ENCODE peak calls at places on chromosomes 12 and 14, in eight cellular contexts. K is psoas muscle, S is WERI-Rb-1, T is tibial artery, J is retinal pigment epithelial cell, D is bronchial epithelial cell, N is thyroid gland, P is fibroblast of pulmonary artery. I is an unnamed sample.

GRCh38 chr12:107236824-107237467 is 143.6 kb upstream of the CRY1 start:
- DNase-seq in P (peak), D (peak), J (no peak), S (no peak), T (no peak), K (no peak), N (no peak), I (no peak)

GRCh38 chr12:100234166-100234565 is 32.7 kb downstream of the DEPDC4 start:
- DNase-seq in K (no peak), T (no peak), D (peak), J (no peak), P (peak), S (no peak), N (no peak), I (no peak)

GRCh38 chr14:104100171-104101085 is 14.9 kb downstream of the ASPG start:
- DNase-seq in P (no peak), D (peak), J (no peak), S (no peak), T (peak), K (peak), N (no peak), I (no peak)

GRCh38 chr12:132049876-132050275 is 94.2 kb downstream of the DDX51 start:
- DNase-seq in K (no peak), S (peak), J (no peak), P (no peak), D (no peak), N (no peak), T (no peak), I (no peak)

GRCh38 chr14:100030441-100031153 is 34.6 kb upstream of the EVL start:
- DNase-seq in P (peak), T (no peak), S (no peak), K (no peak), J (peak), D (peak), N (no peak), I (peak)

GRCh38 chr12:16726879-16727278 is 120.9 kb upstream of the LMO3 start:
- DNase-seq in D (no peak), P (peak), S (no peak), K (no peak), T (no peak), N (peak), J (peak), I (peak)

GRCh38 chr12:70919161-70919560 is 1.4 kb downstream of the PTPRR start:
- DNase-seq in P (no peak), S (no peak), D (no peak), N (no peak), K (no peak), J (no peak), T (no peak), I (no peak)

GRCh38 chr14:34874386-34875030 is 652 bp downstream of the BAZ1A start:
- DNase-seq in T (peak), P (peak), K (peak), D (no peak), S (peak), N (peak), J (no peak), I (no peak)

GRCh38 chr12:122031342-122032216 is 9.9 kb downstream of the BCL7A start:
- DNase-seq in S (peak), N (peak), P (peak), D (peak), K (peak), J (no peak), T (no peak), I (no peak)

GRCh38 chr12:55072093-55072492 is 52.3 kb downstream of the NEUROD4 start:
- DNase-seq in D (peak), P (peak), K (peak), S (peak), T (no peak), J (no peak), N (peak), I (no peak)

GRCh38 chr12:6955462-6956331 is 4.5 kb downstream of the PTPN6 start:
- DNase-seq in N (no peak), P (no peak), K (no peak), J (no peak), S (no peak), T (no peak), D (no peak), I (no peak)

GRCh38 chr14:67620217-67620789 is 583 bp downstream of the ARG2 start:
- DNase-seq in S (peak), J (no peak), K (no peak), P (peak), N (peak), D (peak), T (no peak), I (no peak)

GRCh38 chr12:101951002-101951670 is 73.8 kb downstream of the DRAM1 start:
- DNase-seq in K (no peak), T (no peak), J (no peak), S (no peak), D (no peak), N (no peak), P (no peak), I (no peak)

GRCh38 chr12:47556631-47557030 is 149.2 kb downstream of the RPAP3 start:
- DNase-seq in P (no peak), S (no peak), J (no peak), K (no peak), D (peak), T (no peak), N (no peak), I (no peak)

GRCh38 chr12:93571854-93572711 is at the start of gene SOCS2:
- DNase-seq in P (peak), D (no peak), S (peak), N (peak), T (peak), J (no peak), K (peak), I (no peak)

GRCh38 chr14:30064454-30064853 is 136.8 kb upstream of the PRKD1 start:
- DNase-seq in J (no peak), K (no peak), D (no peak), T (no peak), N (no peak), S (no peak), P (peak), I (no peak)

GRCh38 chr14:21476526-21476924 is 234 bp downstream of the RAB2B start:
- DNase-seq in J (no peak), T (no peak), S (no peak), K (peak), N (peak), D (peak), P (no peak), I (no peak)

GRCh38 chr12:19220861-19221466 is 91.4 kb downstream of the PLEKHA5 start:
- DNase-seq in S (no peak), K (no peak), N (no peak), P (peak), D (peak), T (no peak), J (no peak), I (no peak)

GRCh38 chr14:81268016-81268416 is 47.3 kb upstream of the GTF2A1 start:
- DNase-seq in S (no peak), T (no peak), N (no peak), D (peak), J (no peak), P (peak), K (no peak), I (peak)

GRCh38 chr12:115835445-115835844 is 442.0 kb downstream of the MED13L start:
- DNase-seq in N (peak), S (no peak), J (no peak), D (no peak), T (no peak), P (no peak), K (no peak), I (no peak)

GRCh38 chr14:99057684-99058083 is 214.3 kb downstream of the BCL11B start:
- DNase-seq in S (no peak), D (no peak), N (no peak), T (no peak), P (no peak), J (no peak), K (no peak), I (no peak)

GRCh38 chr12:321606-322326 is 59.1 kb upstream of the SLC6A13 start:
- DNase-seq in D (peak), N (peak), S (no peak), T (no peak), K (no peak), J (peak), P (peak), I (no peak)

GRCh38 chr14:99055816-99056215 is 216.2 kb downstream of the BCL11B start:
- DNase-seq in T (no peak), P (no peak), K (no peak), J (no peak), D (no peak), S (no peak), N (no peak), I (no peak)

GRCh38 chr12:132954471-132955048 is 1.5 kb downstream of the ZNF605 start:
- DNase-seq in T (peak), N (no peak), J (no peak), D (no peak), S (no peak), K (no peak), P (peak), I (no peak)

GRCh38 chr12:27779416-27779815 is 617 bp upstream of the KLHL42 start:
- DNase-seq in T (peak), D (no peak), N (peak), S (peak), J (no peak), K (no peak), P (peak), I (no peak)

GRCh38 chr14:71103662-71104484 is 196.6 kb downstream of the PCNX1 start:
- DNase-seq in S (peak), K (no peak), P (peak), N (no peak), T (no peak), J (peak), D (peak), I (no peak)

GRCh38 chr12:96047621-96048211 is 12.3 kb upstream of the LTA4H start:
- DNase-seq in K (no peak), J (peak), S (no peak), P (peak), T (no peak), D (peak), N (no peak), I (no peak)

GRCh38 chr12:68896881-68897540 is 36.0 kb downstream of the CPM start:
- DNase-seq in N (no peak), J (no peak), D (peak), S (no peak), T (no peak), K (no peak), P (peak), I (no peak)

GRCh38 chr14:68047910-68048309 is 228.3 kb downstream of the RAD51B start:
- DNase-seq in T (no peak), D (peak), S (no peak), K (no peak), J (no peak), P (peak), N (no peak), I (no peak)

GRCh38 chr12:118375348-118375747 is 1.0 kb upstream of the SUDS3 start:
- DNase-seq in N (no peak), J (no peak), K (no peak), T (no peak), P (no peak), S (no peak), D (no peak), I (no peak)

GRCh38 chr12:3152892-3153291 is 75.7 kb downstream of the TSPAN9 start:
- DNase-seq in D (no peak), S (no peak), K (peak), T (no peak), P (no peak), J (no peak), N (no peak), I (no peak)

GRCh38 chr12:13368971-13369370 is 172.4 kb downstream of the EMP1 start:
- DNase-seq in T (no peak), K (no peak), P (no peak), D (no peak), J (no peak), S (peak), N (no peak), I (no peak)

GRCh38 chr14:69043598-69044267 is 64.6 kb upstream of the ACTN1 start:
- DNase-seq in P (peak), N (peak), S (no peak), J (no peak), K (no peak), D (peak), T (peak), I (no peak)

GRCh38 chr12:117025481-117026151 is 73.6 kb downstream of the TESC start:
- DNase-seq in P (peak), J (no peak), D (peak), K (peak), T (no peak), S (peak), N (peak), I (peak)

GRCh38 chr12:128971802-128972201 is 118.5 kb downstream of the GLT1D1 start:
- DNase-seq in D (no peak), S (no peak), P (no peak), J (no peak), T (no peak), K (no peak), N (peak), I (peak)

GRCh38 chr12:128970110-128970509 is 116.8 kb downstream of the GLT1D1 start:
- DNase-seq in D (no peak), J (no peak), P (no peak), S (no peak), K (no peak), N (no peak), T (peak), I (no peak)

GRCh38 chr12:128970941-128971340 is 117.7 kb downstream of the GLT1D1 start:
- DNase-seq in N (no peak), D (no peak), P (no peak), S (no peak), T (no peak), K (no peak), J (no peak), I (no peak)

GRCh38 chr12:128968668-128969067 is 115.4 kb downstream of the GLT1D1 start:
- DNase-seq in J (no peak), T (no peak), K (no peak), D (no peak), N (no peak), P (no peak), S (no peak), I (no peak)

DNA sequence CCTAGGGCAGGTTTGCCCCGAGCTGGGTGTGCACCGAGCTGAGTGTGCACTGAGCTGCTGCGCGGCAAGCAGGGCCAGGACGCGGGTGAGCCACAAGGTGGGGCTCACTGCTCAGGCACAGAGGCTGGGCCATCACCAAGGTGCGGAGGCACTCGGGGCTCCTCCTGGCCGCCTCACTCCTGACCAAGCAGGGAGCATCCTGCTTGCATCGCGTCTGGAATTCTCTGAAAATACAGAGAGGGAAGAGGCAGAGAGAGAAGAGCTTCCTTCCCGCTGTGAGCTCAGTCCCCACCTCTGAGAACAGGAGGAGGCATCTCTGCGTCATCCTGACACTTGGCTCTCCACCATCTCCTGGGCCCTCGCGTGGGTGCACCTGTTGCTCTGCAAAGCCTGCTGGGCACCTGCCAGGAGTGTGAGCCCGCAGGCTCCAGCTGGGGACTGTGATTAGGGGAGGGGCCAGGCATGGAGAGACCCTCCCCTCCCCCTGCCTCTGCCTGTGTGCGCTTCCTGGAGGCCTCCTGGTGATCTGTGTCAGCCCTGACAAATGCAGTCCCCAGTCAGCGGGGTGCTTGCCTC is 116.3 kb downstream of the GLT1D1 start:
- DNase-seq in S (peak), P (no peak), K (no peak), N (peak), J (no peak), T (peak), D (no peak), I (no peak)
- TF ChIP-seq CTCF in S (peak), P (no peak), K (no peak), N (no peak), J (peak), T (no peak), D (no peak), I (peak)

DNA sequence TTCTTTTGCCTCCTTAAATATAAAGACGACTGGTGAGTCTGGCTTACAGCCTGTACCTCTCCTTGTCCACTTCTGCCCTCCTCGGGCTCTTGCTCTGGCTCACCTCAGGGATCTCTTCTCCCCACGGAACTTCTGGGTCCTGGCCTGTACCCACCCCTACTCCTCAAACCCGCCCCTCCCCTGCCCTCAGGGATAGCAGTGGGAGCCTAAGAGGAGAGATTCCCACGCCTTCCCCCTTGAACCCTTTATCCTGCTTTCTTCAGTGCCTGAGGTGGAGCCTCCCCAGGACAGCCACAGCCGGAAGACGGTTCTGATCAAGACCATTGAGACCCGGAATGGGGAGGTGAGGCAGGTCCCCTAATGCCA is 2.7 kb downstream of the PRPH start:
- DNase-seq in J (no peak), N (no peak), K (no peak), P (no peak), D (no peak), T (peak), S (no peak), I (no peak)
- H3K4me3 ChIP-seq in J (no peak), N (no peak), K (peak), P (no peak), D (no peak), T (no peak), S (peak), I (no peak)

DNA sequence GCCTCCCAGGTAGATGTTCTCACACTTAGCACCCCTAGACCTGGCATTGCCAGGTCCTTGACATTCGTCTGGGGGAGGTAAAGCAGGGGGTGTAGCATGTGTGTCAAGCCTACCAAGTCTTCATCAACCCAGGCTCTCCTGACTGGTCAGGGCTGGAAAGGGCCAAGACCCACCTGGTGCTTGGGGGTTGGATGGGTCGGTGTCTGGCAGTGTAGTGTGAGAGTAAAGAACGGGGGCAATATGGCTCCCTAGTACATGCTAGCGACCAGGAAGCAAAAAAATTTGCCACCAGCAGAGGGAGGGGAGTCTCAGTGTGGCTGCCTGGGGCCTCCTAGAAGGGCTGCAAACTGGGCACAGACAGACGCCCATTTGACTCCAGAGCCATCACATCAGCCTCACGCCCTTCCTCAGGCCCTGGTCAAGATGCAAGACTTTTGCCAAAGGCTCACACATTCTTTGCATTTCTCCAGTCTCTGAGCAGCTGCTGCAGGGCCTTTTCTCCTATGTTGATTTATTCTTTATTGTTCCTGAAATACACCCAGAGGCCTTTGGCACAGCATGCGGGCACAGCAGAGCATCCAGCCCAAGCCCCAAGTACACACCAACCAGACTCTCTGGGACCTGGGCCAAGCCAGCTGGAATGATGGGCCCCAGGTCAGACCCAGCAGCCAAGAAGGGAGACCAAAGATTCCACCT is 38.3 kb upstream of the PNMA1 start:
- DNase-seq in J (no peak), K (peak), S (no peak), N (peak), T (peak), D (no peak), P (peak), I (no peak)
- TF ChIP-seq CTCF in J (peak), K (peak), S (peak), N (no peak), T (peak), D (peak), P (peak), I (peak)

DNA sequence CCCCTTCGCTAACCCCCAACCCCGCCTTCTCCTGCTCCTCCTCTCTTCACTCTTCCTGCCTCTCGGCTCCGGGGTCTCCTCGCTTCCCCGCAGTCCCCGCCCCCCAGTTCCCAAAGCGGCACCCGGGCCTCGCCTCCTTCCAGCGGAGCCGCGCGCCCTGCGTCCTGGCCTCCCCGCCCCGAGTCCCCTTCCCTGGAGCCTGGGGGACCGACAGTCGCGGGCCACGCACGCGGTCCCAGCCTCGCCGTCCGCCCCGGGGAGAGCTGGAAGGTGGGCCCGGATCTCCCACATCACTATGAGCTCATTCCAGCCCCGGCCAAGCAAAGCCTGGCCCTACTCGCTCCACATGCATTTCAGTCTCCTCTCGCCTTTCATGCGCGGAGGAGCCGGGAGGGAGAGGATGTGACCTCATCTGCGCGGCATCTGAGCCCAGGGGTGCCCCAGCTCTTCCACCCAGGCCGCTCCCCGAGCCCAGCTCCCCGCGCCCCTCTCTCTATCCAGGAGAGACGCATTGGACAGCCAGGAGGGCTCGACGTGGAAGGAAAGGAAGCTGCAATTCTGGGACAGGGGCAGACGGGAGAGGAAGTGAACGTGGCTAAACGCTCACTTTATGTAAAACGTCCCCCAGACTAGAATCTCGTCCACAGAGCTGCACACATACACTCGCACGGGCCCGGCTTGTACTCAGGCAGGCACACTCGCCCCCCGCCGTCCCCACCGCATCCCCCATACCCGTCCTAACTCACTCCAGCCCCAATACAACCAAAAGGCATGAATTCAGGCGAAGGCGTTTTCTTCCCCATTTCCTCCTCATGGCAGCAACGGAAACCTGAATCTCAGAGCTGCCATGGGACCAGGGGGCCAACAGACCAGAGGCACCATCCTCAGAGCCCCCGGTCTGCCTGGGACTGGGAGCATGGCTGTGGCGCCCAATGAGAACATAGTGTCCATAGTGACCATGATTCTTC is 108.7 kb upstream of the CCND2 start:
- DNase-seq in N (peak), J (peak), D (peak), T (no peak), S (no peak), K (peak), P (peak), I (no peak)
- H3K4me3 ChIP-seq in N (peak), J (peak), D (peak), T (peak), S (no peak), K (peak), P (peak), I (peak)

GRCh38 chr12:49295087-49296001 is at the start of gene PRPH:
- DNase-seq in N (peak), S (no peak), P (no peak), K (no peak), D (no peak), J (no peak), T (peak), I (no peak)

GRCh38 chr12:49296034-49296835 is 1.3 kb downstream of the PRPH start:
- DNase-seq in S (peak), K (peak), T (peak), J (no peak), P (no peak), D (peak), N (peak), I (no peak)

GRCh38 chr12:49298160-49298559 is 3.2 kb downstream of the PRPH start:
- DNase-seq in N (no peak), D (no peak), T (peak), S (no peak), J (no peak), P (no peak), K (no peak), I (no peak)

GRCh38 chr12:49294804-49295086 is 202 bp upstream of the PRPH start:
- DNase-seq in N (no peak), T (no peak), P (no peak), J (no peak), S (no peak), K (no peak), D (no peak), I (no peak)

GRCh38 chr12:49296836-49297694 is 2.1 kb downstream of the PRPH start:
- DNase-seq in T (peak), P (no peak), D (no peak), J (no peak), K (peak), N (peak), S (peak), I (no peak)
- TF ChIP-seq CTCF in T (no peak), P (no peak), D (peak), J (no peak), K (no peak), N (no peak), S (peak), I (no peak)

I was measured in epithelial cell of proximal tubule.